ENCODE peak calls at places on chromosomes 12 and 14, in five cellular contexts. F, D, A, H and B are unnamed samples.

GRCh38 chr12:124396544-124397398 is 101.9 kb downstream of the RFLNA start:
- DNase-seq in F (peak; percentile 58), D (peak; percentile 96), A (no peak), H (no peak), B (peak; percentile 57)

GRCh38 chr12:91098942-91099341 is 12.4 kb downstream of the LUM start:
- DNase-seq in F (no peak), D (no peak), A (peak; percentile 24), H (peak; percentile 95), B (peak; percentile 12)

GRCh38 chr12:120584343-120585149 is 3.3 kb upstream of the POP5 start:
- DNase-seq in F (peak; percentile 19), D (peak; percentile 75), A (peak; percentile 13), H (no peak), B (peak; percentile 55)

GRCh38 chr14:100115726-100116125 is 43.7 kb downstream of the DEGS2 start:
- DNase-seq in F (no peak), D (no peak), A (no peak), H (no peak), B (no peak)

GRCh38 chr12:82660541-82661325 is 26.0 kb upstream of the TMTC2 start:
- DNase-seq in F (no peak), D (no peak), A (no peak), H (peak; percentile 22), B (no peak)

GRCh38 chr12:22459872-22460490 is 84.4 kb downstream of the C2CD5 start:
- DNase-seq in F (no peak), D (no peak), A (peak; percentile 26), H (peak; percentile 69), B (no peak)

GRCh38 chr14:64195194-64195593 is 99.0 kb downstream of the ESR2 start:
- DNase-seq in F (no peak), D (no peak), A (no peak), H (no peak), B (no peak)

GRCh38 chr14:58805057-58805456 is 167.3 kb downstream of the DACT1 start:
- DNase-seq in F (no peak), D (no peak), A (no peak), H (peak; percentile 88), B (no peak)

GRCh38 chr14:34203271-34203722 is 252.4 kb upstream of the EGLN3 start:
- DNase-seq in F (no peak), D (no peak), A (no peak), H (no peak), B (no peak)

GRCh38 chr14:32947792-32948191 is 9.1 kb downstream of the NPAS3 start:
- DNase-seq in F (no peak), D (no peak), A (no peak), H (no peak), B (no peak)

GRCh38 chr12:65834146-65834935 is 10.1 kb downstream of the HMGA2 start:
- DNase-seq in F (no peak), D (no peak), A (no peak), H (no peak), B (no peak)

GRCh38 chr12:6354539-6355393 is 12.9 kb upstream of the TNFRSF1A start:
- DNase-seq in F (no peak), D (no peak), A (no peak), H (no peak), B (no peak)
- TF ChIP-seq CTCF in F (no peak), D (no peak), A (no peak), H (no peak), B (no peak)

DNA sequence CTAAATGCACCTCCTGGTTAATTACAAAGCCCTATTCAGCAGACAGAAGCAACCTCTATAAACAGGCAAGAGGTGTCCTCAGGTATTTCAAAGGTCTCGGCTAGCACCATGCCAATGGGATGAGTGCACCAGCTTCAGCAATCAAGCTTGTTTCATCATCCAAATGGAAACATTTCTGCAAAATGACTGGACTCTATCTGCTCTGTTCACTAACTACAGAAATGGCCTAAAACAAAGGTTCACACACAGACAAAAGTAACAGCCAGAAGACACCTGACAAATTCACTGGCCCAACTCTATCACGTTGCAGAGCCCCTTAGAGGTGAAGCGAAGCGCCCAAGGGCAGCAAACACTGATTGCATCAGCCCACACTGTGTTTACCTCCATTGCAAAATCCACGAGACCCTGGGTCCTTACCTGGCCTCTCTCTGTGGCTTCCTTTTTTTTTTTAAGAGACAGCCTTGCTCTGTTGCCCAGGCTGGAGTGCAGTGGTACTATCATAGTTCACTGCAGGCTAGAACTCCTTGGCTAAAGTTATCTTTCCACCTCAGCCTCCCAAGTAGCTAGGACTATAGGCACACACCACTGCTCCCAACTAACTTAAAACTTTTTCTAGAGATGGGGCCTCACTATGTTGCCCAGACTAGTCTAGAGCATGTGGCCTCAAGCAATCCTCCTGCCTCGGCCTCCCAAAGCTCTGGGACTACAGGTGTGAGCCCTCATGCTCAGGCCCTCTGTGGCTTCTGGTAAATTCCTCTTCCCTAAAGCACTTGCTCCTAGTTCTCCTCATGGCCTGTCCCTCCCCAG is 8.5 kb upstream of the SYNE3 start:
- DNase-seq in F (no peak), D (no peak), A (peak; percentile 41), H (no peak), B (no peak)
- H3K4me3 ChIP-seq in F (no peak overlapping the region), D (no peak overlapping the region), A (no peak overlapping the region), H (no peak overlapping the region), B (no peak overlapping the region)

DNA sequence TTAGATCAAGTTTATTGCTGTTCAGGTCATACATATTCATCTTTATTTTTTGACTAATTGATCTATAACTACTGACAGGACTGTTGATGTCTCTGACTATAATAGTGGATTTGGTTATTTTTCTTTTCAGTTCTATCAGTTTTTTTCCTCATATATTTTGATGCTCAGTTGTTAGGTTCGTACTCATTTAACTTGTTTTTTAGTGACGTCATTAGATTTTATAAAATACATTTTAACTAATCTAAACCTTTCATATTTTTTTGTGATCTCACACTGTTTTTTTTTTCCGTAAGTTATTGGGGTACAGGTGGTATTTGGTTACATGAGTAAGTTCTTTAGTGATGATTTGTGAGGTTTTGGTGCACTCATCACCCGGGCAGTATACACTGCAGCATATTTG is 841.2 kb upstream of the FBXO33 start:
- DNase-seq in F (no peak), D (no peak), A (no peak), H (no peak), B (no peak)
- H3K27me3 ChIP-seq in F (no peaks in the 10 kb centered on the region), D (no peaks in the 10 kb centered on the region), A (no peaks in the 10 kb centered on the region), H (no peaks in the 10 kb centered on the region), B (no peaks in the 10 kb centered on the region)

DNA sequence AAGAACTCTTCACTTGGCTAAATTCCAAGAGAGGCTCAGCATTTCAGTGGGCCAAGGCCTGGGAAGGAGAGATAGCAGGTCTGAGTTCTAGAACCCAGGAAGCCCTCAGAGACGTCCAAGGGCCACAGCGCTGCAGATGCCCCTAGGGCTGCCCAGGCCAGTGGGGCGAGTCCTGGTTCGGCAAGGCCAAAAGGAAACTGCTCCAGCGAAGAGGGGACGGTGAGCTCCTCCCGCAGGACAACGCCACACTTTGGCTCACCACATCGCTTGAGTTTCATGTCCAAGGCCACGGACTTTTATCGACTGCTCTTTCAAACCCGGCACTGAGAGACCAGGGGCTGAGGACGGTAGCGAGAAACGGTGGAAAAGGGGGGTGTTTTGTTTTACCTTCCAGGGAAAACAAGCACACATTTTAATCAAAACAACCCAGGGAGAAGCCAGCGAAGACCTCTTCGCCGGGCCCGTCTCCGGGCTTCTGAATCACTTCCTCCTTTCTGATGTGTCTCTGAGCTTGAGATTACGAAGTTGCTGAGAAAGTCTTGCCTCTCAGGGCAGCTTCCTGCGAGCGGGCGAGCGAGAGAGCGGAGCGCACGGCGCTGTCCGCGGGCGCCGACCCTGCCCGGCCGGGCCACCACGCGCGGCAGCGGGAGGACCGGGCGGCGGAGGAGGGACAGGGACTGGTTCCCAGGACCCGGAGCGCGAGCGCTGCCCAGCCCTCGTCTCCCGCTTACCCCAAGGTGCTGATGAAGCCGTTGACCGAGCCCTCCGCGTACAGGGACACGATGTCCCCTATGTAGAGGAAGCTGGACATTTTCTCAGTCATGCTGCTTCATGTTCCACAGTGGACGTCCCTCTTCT is 806 bp downstream of the ITPR2 start:
- DNase-seq in F (peak; percentile 22), D (peak; percentile 58), A (peak; percentile 19), H (peak; percentile 72), B (peak; percentile 61)
- TF ChIP-seq CTCF in F (no peak), D (no peak), A (no peak), H (peak; percentile 17), B (no peak)

GRCh38 chr12:24482882-24483604 is 465.9 kb downstream of the BCAT1 start:
- DNase-seq in F (no peak), D (no peak), A (no peak), H (peak; percentile 28), B (no peak)
- H3K4me3 ChIP-seq in F (no peak overlapping the region), D (no peak overlapping the region), A (no peak overlapping the region), H (no peak overlapping the region), B (no peak overlapping the region)

GRCh38 chr12:85279449-85280137 is 427 bp upstream of the ALX1 start:
- DNase-seq in F (no peak), D (no peak), A (no peak), H (no peak), B (no peak)
- H3K27me3 ChIP-seq in F (peaks cover 9% of the 10 kb centered on the region), D (peaks cover 100% of the 10 kb centered on the region), A (no peaks in the 10 kb centered on the region), H (peaks cover 14% of the 10 kb centered on the region), B (no peaks in the 10 kb centered on the region)

DNA sequence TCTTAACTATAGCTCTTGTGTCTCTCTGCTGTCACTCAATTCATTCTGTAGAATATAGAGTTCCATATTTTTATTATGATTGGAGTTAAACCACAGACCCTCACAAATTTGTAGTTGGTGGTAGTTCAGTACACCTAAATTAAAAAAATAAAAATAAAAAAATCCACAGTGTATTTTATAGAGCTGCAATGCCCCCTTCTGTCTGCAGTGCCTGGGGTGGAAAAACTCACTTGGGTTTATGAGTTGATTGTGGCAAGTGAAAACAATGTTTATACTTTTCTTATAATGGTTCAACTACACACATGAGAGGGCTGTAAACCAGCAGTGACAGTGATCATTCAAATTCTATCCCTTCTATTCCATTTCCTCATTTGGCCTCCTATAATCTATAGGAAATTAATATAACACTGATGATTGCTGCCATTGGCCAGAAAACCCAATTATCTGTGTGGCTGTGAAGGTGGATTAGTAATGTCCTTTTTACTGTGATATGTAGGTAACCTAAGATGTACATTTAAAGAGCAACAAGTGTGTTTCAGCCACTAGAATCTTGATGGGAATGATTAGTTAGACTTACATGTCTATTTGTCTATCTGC is 166.9 kb upstream of the LRIG3 start:
- DNase-seq in F (no peak), D (no peak), A (peak; percentile 3), H (peak; percentile 55), B (peak; percentile 14)
- TF ChIP-seq CTCF in F (peak; percentile 34), D (peak; percentile 15), A (peak; percentile 46), H (peak; percentile 85), B (peak; percentile 64)

GRCh38 chr12:132593521-132593920 is 16.9 kb downstream of the LRCOL1 start:
- DNase-seq in F (no peak), D (no peak), A (no peak), H (no peak), B (no peak)
- H3K4me3 ChIP-seq in F (no peak overlapping the region), D (peak overlapping the region; percentile 13), A (peak overlapping the region; percentile 49), H (no peak overlapping the region), B (no peak overlapping the region)